ENCODE peak calls at places on chromosomes 16 and 17, in seven cellular contexts. One of them, this sample, is unnamed.
A peak's percentile ranks its signal among the peaks of the same experiment; 100 is the strongest.

GRCh38 chr16:5903153-5903552 is 805.6 kb upstream of the EEF2KMT start:
- DNase-seq in SK-N-SH: no peak
- DNase-seq in H1: no peak
- DNase-seq in HCT116: no peak
- DNase-seq in HepG2: no peak
- DNase-seq in K562: no peak
- DNase-seq in GM12878: no peak
- DNase-seq in this sample: no peak

GRCh38 chr17:36546418-36547093 is 1.8 kb downstream of the GGNBP2 start:
- DNase-seq in SK-N-SH: no peak
- DNase-seq in H1: no peak
- DNase-seq in HCT116: no peak
- DNase-seq in HepG2: no peak
- DNase-seq in K562: no peak
- DNase-seq in GM12878: no peak
- DNase-seq in this sample: no peak

GRCh38 chr17:15510361-15510760 is 42.9 kb upstream of the CDRT4 start:
- DNase-seq in SK-N-SH: no peak
- DNase-seq in H1: no peak
- DNase-seq in HCT116: peak; percentile 19
- DNase-seq in HepG2: no peak
- DNase-seq in K562: no peak
- DNase-seq in GM12878: no peak
- DNase-seq in this sample: peak; percentile 42

GRCh38 chr16:53504161-53504663 is 1.2 kb upstream of the AKTIP start:
- DNase-seq in SK-N-SH: peak; percentile 49
- DNase-seq in H1: no peak
- DNase-seq in HCT116: no peak
- DNase-seq in HepG2: no peak
- DNase-seq in K562: peak; percentile 20
- DNase-seq in GM12878: no peak
- DNase-seq in this sample: no peak

GRCh38 chr17:80034977-80035686 is 540 bp downstream of the TBC1D16 start:
- DNase-seq in SK-N-SH: no peak
- DNase-seq in H1: peak; percentile 75
- DNase-seq in HCT116: no peak
- DNase-seq in HepG2: no peak
- DNase-seq in K562: no peak
- DNase-seq in GM12878: no peak
- DNase-seq in this sample: no peak

GRCh38 chr17:75765981-75766380 is 989 bp upstream of the GALK1 start:
- DNase-seq in SK-N-SH: peak; percentile 17
- DNase-seq in H1: no peak
- DNase-seq in HCT116: no peak
- DNase-seq in HepG2: no peak
- DNase-seq in K562: no peak
- DNase-seq in GM12878: no peak
- DNase-seq in this sample: no peak

GRCh38 chr16:2486645-2487516 is 12.0 kb downstream of the TBC1D24 start:
- DNase-seq in SK-N-SH: no peak
- DNase-seq in H1: no peak
- DNase-seq in HCT116: no peak
- DNase-seq in HepG2: no peak
- DNase-seq in K562: no peak
- DNase-seq in GM12878: peak; percentile 51
- DNase-seq in this sample: no peak

GRCh38 chr16:10937068-10937859 is 5.0 kb downstream of the DEXI start:
- DNase-seq in SK-N-SH: no peak
- DNase-seq in H1: no peak
- DNase-seq in HCT116: no peak
- DNase-seq in HepG2: no peak
- DNase-seq in K562: no peak
- DNase-seq in GM12878: no peak
- DNase-seq in this sample: no peak

GRCh38 chr17:27778193-27778592 is 22.1 kb downstream of the NOS2 start:
- DNase-seq in SK-N-SH: no peak
- DNase-seq in H1: no peak
- DNase-seq in HCT116: no peak
- DNase-seq in HepG2: no peak
- DNase-seq in K562: peak; percentile 20
- DNase-seq in GM12878: no peak
- DNase-seq in this sample: no peak

GRCh38 chr17:67431210-67432015 is 54.3 kb downstream of the PITPNC1 start:
- DNase-seq in SK-N-SH: no peak
- DNase-seq in H1: no peak
- DNase-seq in HCT116: peak; percentile 76
- DNase-seq in HepG2: no peak
- DNase-seq in K562: peak; percentile 21
- DNase-seq in GM12878: no peak
- DNase-seq in this sample: no peak

GRCh38 chr16:660459-661183 is 7.3 kb upstream of the RHOT2 start:
- DNase-seq in SK-N-SH: peak; percentile 98
- DNase-seq in H1: peak; percentile 86
- DNase-seq in HCT116: peak; percentile 53
- DNase-seq in HepG2: no peak
- DNase-seq in K562: peak; percentile 95
- DNase-seq in GM12878: peak; percentile 37
- DNase-seq in this sample: no peak

GRCh38 chr16:78791011-78791410 is 691.6 kb downstream of the WWOX start:
- DNase-seq in SK-N-SH: no peak
- DNase-seq in H1: no peak
- DNase-seq in HCT116: no peak
- DNase-seq in HepG2: no peak
- DNase-seq in K562: no peak
- DNase-seq in GM12878: no peak
- DNase-seq in this sample: no peak

GRCh38 chr17:19387921-19388521 is 1.0 kb upstream of the MFAP4 start:
- DNase-seq in SK-N-SH: no peak
- DNase-seq in H1: no peak
- DNase-seq in HCT116: no peak
- DNase-seq in HepG2: no peak
- DNase-seq in K562: no peak
- DNase-seq in GM12878: no peak
- DNase-seq in this sample: no peak

GRCh38 chr16:56401482-56401881 is 23.9 kb downstream of the AMFR start:
- DNase-seq in SK-N-SH: peak; percentile 52
- DNase-seq in H1: peak; percentile 51
- DNase-seq in HCT116: peak; percentile 12
- DNase-seq in HepG2: peak; percentile 42
- DNase-seq in K562: peak; percentile 26
- DNase-seq in GM12878: no peak
- DNase-seq in this sample: no peak

GRCh38 chr17:48624544-48625501 is 1.3 kb downstream of the HOXB9 start:
- DNase-seq in SK-N-SH: peak; percentile 73
- DNase-seq in H1: peak; percentile 80
- DNase-seq in HCT116: no peak
- DNase-seq in HepG2: no peak
- DNase-seq in K562: peak; percentile 57
- DNase-seq in GM12878: no peak
- DNase-seq in this sample: no peak

GRCh38 chr17:38416840-38417209 is 11.4 kb upstream of the ARHGAP23 start:
- DNase-seq in SK-N-SH: no peak
- DNase-seq in H1: no peak
- DNase-seq in HCT116: no peak
- DNase-seq in HepG2: no peak
- DNase-seq in K562: peak; percentile 20
- DNase-seq in GM12878: no peak
- DNase-seq in this sample: no peak

GRCh38 chr17:38418069-38418692 is 10.1 kb upstream of the ARHGAP23 start:
- DNase-seq in SK-N-SH: no peak
- DNase-seq in H1: no peak
- DNase-seq in HCT116: no peak
- DNase-seq in HepG2: no peak
- DNase-seq in K562: no peak
- DNase-seq in GM12878: no peak
- DNase-seq in this sample: no peak

GRCh38 chr17:38418693-38419507 is 9.4 kb upstream of the ARHGAP23 start:
- DNase-seq in SK-N-SH: peak; percentile 88
- DNase-seq in H1: peak; percentile 73
- DNase-seq in HCT116: no peak
- DNase-seq in HepG2: no peak
- DNase-seq in K562: no peak
- DNase-seq in GM12878: no peak
- DNase-seq in this sample: no peak

GRCh38 chr17:38417210-38417951 is 10.9 kb upstream of the ARHGAP23 start:
- DNase-seq in SK-N-SH: no peak
- DNase-seq in H1: no peak
- DNase-seq in HCT116: no peak
- DNase-seq in HepG2: no peak
- DNase-seq in K562: peak; percentile 55
- DNase-seq in GM12878: no peak
- DNase-seq in this sample: no peak

DNA sequence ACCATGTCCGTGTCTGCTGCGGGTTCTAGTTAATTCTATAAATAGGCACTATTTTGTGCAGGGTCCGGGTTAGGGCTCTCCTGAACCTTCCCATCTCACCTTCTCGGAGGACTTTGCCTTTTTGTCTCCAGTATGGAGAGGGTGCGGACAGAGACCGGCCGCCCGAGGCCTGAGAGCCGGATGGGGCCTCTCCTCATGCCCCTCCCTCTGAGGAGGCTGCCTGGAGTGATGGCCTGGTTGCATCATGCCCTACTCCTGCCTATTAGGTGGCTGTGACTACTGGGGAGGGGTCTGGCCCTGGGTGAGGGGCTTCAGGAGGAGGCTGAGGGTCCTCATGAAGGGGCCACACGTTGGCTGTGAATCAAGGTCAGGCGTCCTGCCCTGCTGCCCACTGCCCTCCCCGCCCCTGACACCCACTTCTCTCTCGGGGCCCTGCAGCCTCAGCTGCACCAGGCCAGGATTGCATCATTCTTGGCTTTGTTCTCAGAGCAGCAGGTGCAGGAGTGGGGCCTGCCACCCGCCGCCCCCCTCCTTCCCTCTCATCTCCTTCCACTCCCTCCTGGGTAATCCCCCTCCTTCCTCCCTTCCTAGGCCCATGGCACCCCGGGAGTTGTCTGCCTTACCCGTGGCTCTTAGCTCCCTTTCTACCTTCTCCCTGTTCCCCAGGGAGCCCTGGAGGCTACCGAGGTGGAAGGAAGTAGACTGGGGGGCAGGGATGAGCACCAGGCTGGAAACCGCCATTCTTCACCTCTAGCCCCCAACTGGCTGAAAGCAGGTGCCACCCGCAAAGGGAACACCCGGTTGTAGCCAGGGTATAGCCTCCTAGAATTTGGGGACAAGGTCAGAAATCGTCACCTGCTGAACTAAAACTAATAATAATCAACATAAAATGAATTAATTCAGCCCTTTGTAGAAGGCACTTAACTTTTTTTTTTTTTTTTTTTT is 12.7 kb upstream of the ARHGAP23 start:
- DNase-seq in SK-N-SH: no peak
- DNase-seq in H1: peak; percentile 86
- DNase-seq in HCT116: peak; percentile 23
- DNase-seq in HepG2: peak; percentile 59
- DNase-seq in K562: peak; percentile 37
- DNase-seq in GM12878: peak; percentile 11
- DNase-seq in this sample: no peak
- H3K4me3 ChIP-seq in SK-N-SH: no peak overlapping the region
- H3K4me3 ChIP-seq in H1: no peak overlapping the region
- H3K4me3 ChIP-seq in HCT116: peak overlapping the region; percentile 26
- H3K4me3 ChIP-seq in HepG2: peak overlapping the region; percentile 67
- H3K4me3 ChIP-seq in K562: no peak overlapping the region
- H3K4me3 ChIP-seq in GM12878: no peak overlapping the region
- H3K4me3 ChIP-seq in this sample: peak overlapping the region; percentile 26

GRCh38 chr17:58755577-58756245 is at the start of gene PPM1E:
- DNase-seq in SK-N-SH: peak; percentile 98
- DNase-seq in H1: peak; percentile 93
- DNase-seq in HCT116: no peak
- DNase-seq in HepG2: peak; percentile 27
- DNase-seq in K562: peak; percentile 81
- DNase-seq in GM12878: no peak
- DNase-seq in this sample: no peak

GRCh38 chr17:58753026-58753425 is 2.6 kb upstream of the PPM1E start:
- DNase-seq in SK-N-SH: no peak
- DNase-seq in H1: no peak
- DNase-seq in HCT116: no peak
- DNase-seq in HepG2: no peak
- DNase-seq in K562: no peak
- DNase-seq in GM12878: no peak
- DNase-seq in this sample: no peak

GRCh38 chr17:58757162-58757613 is 1.5 kb downstream of the PPM1E start:
- DNase-seq in SK-N-SH: peak; percentile 71
- DNase-seq in H1: no peak
- DNase-seq in HCT116: no peak
- DNase-seq in HepG2: no peak
- DNase-seq in K562: no peak
- DNase-seq in GM12878: no peak
- DNase-seq in this sample: no peak

GRCh38 chr17:58756246-58757161 is 850 bp downstream of the PPM1E start:
- DNase-seq in SK-N-SH: peak; percentile 83
- DNase-seq in H1: peak; percentile 64
- DNase-seq in HCT116: no peak
- DNase-seq in HepG2: no peak
- DNase-seq in K562: peak; percentile 25
- DNase-seq in GM12878: no peak
- DNase-seq in this sample: no peak

DNA sequence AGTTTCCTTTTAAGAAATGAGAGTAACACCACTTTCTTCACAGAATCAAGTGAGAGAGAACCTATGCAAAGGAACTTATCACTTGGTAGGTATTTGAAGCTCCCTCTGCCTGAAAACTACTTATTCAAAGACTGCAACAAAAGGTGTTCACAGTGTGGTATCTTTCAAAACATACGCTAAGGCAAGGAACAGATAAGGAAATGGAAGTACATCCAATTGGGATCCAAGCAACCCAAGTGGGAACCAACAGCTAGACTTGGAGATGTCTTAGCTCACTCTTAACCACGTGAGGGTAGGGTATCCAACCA is 431 bp upstream of the PPM1E start:
- DNase-seq in SK-N-SH: no peak
- DNase-seq in H1: no peak
- DNase-seq in HCT116: no peak
- DNase-seq in HepG2: no peak
- DNase-seq in K562: no peak
- DNase-seq in GM12878: no peak
- DNase-seq in this sample: no peak
- TF ChIP-seq SIN3A in SK-N-SH: no peak
- TF ChIP-seq SIN3A in H1: no peak
- TF ChIP-seq SIN3A in HCT116: no peak
- TF ChIP-seq SIN3A in HepG2: no peak
- TF ChIP-seq SIN3A in K562: no peak
- TF ChIP-seq SIN3A in GM12878: no peak
- TF ChIP-seq SIN3A in this sample: no peak

GRCh38 chr17:47096343-47096742 is 92.8 kb downstream of the CDC27 start:
- DNase-seq in SK-N-SH: no peak
- DNase-seq in H1: no peak
- DNase-seq in HCT116: no peak
- DNase-seq in HepG2: no peak
- DNase-seq in K562: no peak
- DNase-seq in GM12878: no peak
- DNase-seq in this sample: no peak
- H3K4me3 ChIP-seq in SK-N-SH: no peak overlapping the region
- H3K4me3 ChIP-seq in H1: no peak overlapping the region
- H3K4me3 ChIP-seq in HCT116: no peak overlapping the region
- H3K4me3 ChIP-seq in HepG2: no peak overlapping the region
- H3K4me3 ChIP-seq in K562: no peak overlapping the region
- H3K4me3 ChIP-seq in GM12878: no peak overlapping the region
- H3K4me3 ChIP-seq in this sample: no peak overlapping the region

DNA sequence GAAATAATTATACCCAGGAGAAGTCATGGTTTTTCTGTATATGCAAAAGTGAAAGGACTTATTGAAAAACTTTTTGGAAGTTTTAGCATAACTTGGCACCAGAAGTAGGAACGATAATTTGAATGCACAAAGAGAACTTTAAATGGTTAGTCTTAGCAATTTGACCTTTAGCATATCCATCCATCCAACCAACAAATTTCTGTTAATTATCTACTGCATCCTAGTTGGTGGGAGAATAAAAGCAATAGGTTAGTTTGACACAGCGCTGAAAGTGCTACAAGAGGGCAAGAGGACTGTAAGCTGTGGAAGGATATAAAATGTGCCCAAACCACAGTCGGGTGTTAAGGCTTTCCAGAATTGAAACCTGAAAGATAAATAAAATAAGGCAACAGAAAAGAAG is 17.6 kb downstream of the SPAG9 start:
- DNase-seq in SK-N-SH: no peak
- DNase-seq in H1: no peak
- DNase-seq in HCT116: no peak
- DNase-seq in HepG2: no peak
- DNase-seq in K562: no peak
- DNase-seq in GM12878: no peak
- DNase-seq in this sample: no peak
- TF ChIP-seq SIN3A in SK-N-SH: no peak
- TF ChIP-seq SIN3A in H1: no peak
- TF ChIP-seq SIN3A in HCT116: no peak
- TF ChIP-seq SIN3A in HepG2: no peak
- TF ChIP-seq SIN3A in K562: no peak
- TF ChIP-seq SIN3A in GM12878: no peak
- TF ChIP-seq SIN3A in this sample: no peak